ENCODE peak calls at places on chromosome 4, in five cellular contexts. Y is ovary, W is sigmoid colon, T is right lobe of liver, U is testis. F is an unnamed sample.

GRCh38 chr4:54661686-54662085 is 3.9 kb downstream of the KIT start:
- DNase-seq in U (no peak), Y (no peak), T (no peak), W (no peak), F (peak)

GRCh38 chr4:140697709-140698560 is 58.2 kb downstream of the TBC1D9 start:
- DNase-seq in W (no peak), U (no peak), Y (no peak), T (no peak), F (no peak)

GRCh38 chr4:48635310-48635709 is 144.8 kb downstream of the FRYL start:
- DNase-seq in Y (no peak), W (no peak), U (no peak), T (no peak), F (peak)

GRCh38 chr4:44493924-44494323 is 45.3 kb upstream of the KCTD8 start:
- DNase-seq in Y (no peak), T (no peak), U (no peak), W (no peak), F (no peak)

GRCh38 chr4:165288639-165289428 is 38.6 kb upstream of the MSMO1 start:
- DNase-seq in U (no peak), W (no peak), Y (no peak), T (no peak), F (no peak)

GRCh38 chr4:102639602-102640001 is 121.2 kb downstream of the MANBA start:
- DNase-seq in U (no peak), W (no peak), Y (no peak), T (no peak), F (no peak)

GRCh38 chr4:7156273-7157139 is 35.8 kb upstream of the SORCS2 start:
- DNase-seq in T (no peak), W (peak), Y (peak), U (peak), F (no peak)

GRCh38 chr4:54233697-54234496 is 4.8 kb downstream of the PDGFRA start:
- DNase-seq in U (peak), T (peak), Y (peak), W (peak), F (peak)

GRCh38 chr4:31089815-31090214 is 369.6 kb downstream of the PCDH7 start:
- DNase-seq in U (no peak), T (no peak), Y (no peak), W (no peak), F (no peak)

GRCh38 chr4:103754844-103755243 is 35.1 kb upstream of the TACR3 start:
- DNase-seq in Y (peak), U (no peak), T (no peak), W (no peak), F (no peak)
- TF ChIP-seq POLR2A in Y (no peak), U (no peak), T (no peak), W (no peak), F (no peak)

DNA sequence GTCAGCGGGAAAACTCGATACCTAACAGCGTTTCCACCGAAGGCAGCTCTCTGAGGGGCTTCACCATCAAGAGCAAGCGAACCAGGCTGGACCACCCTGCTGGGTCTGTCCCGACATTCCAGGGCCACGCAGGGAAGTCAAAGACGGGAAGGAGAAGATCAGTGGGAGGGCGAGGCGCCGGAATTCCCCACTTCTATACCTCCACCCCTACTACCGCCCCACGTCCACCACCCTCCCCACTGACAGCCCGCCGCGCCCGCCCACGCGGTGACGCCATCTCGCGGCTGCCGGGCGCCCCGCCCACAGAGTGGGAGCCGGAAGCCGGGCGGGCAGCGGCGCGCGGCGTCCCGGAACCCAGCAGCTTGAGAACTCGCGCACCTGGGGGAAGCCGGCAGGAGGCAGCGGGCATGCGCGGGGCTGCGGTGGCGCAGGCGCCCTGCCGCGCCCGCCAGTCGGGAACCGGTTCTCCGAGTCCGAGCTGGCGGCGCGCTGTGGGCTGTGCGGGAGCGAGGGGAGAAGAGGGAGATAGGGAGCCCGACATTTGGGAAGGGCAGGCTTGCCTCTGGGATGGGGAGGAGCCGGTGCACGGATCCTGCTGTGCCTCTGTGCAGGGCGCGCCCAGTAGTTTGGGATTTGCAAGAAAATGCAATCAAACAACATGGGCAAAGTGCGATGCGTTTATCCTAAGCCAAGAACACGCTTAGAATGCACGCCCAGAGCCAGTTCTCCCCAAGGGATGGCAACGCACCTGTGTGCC is 3.2 kb upstream of the STIM2 start:
- DNase-seq in U (peak), Y (peak), T (peak), W (peak), F (peak)
- TF ChIP-seq POLR2A in U (peak), Y (peak), T (peak), W (no peak), F (peak)

DNA sequence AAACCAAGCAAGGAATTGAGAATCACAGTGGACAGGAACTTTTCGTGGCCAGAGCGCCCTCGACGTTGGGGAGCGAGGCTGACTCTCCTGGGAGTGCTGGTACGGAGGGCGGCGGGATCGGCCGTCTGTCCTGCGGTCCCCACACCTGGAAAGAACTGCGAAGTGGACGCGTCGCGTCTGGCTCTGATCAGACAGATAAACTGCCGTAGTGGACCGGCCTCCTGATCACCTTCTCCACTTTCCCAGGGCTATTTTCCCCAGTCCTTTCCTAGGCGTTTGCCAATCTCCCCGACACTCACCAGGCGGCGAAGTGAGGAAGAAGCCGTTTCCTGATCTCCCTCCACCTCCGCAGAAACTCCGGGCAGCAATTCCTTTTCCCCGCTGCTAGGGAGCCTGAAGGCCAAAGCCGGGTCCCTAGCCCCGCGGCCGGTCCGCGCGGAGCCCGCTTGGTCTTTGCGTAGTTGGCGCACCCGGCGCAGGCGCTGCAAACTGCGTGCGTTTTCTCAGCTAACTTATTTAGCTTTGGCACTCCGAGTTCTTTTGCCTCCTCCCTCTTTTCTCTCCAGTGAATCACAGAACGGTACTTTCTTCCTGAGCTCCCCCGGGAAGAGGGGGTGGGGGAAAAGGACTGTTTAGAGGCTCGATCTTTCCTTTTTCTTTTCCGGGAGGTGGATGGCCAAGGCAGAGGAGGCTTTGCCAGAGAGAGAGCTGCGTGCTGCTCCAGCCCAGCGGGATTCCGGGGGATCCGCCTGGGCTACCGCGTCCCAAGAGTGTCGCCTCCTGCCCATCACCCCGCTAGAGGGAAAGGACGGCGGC is at the start of gene ARSJ:
- DNase-seq in U (peak), W (peak), Y (peak), T (peak), F (peak)
- TF ChIP-seq POLR2A in U (no peak), W (peak), Y (peak), T (peak), F (peak)

GRCh38 chr4:86531440-86531839 is 62.7 kb upstream of the PTPN13 start:
- DNase-seq in T (no peak), U (no peak), W (no peak), Y (no peak), F (no peak)

GRCh38 chr4:86532851-86533250 is 61.3 kb upstream of the PTPN13 start:
- DNase-seq in T (no peak), Y (no peak), W (no peak), U (no peak), F (no peak)

GRCh38 chr4:86529450-86529849 is 64.7 kb upstream of the PTPN13 start:
- DNase-seq in U (no peak), Y (no peak), T (no peak), W (no peak), F (no peak)

GRCh38 chr4:86536166-86536565 is 57.9 kb upstream of the PTPN13 start:
- DNase-seq in Y (no peak), U (no peak), W (no peak), T (no peak), F (no peak)

DNA sequence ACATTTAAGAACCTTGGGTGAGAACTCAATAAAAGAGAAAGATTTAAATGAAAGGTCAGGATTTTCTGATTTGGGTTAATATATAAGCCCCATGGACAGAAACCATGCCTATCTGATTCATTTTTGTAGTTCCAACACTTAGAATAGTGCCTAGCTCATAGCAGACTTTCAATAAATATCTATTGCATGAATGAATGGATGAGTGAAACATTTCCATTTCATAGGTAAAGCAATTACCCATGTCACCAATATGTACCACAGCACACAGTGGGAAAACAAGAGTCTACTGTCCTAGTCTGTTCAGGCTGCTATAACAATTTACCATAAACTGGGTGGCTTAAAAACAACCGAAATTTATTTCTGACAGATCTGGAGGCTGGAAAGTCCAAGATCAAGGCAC is 63.9 kb upstream of the PTPN13 start:
- DNase-seq in U (no peak), T (no peak), W (no peak), Y (no peak), F (no peak)
- TF ChIP-seq POLR2A in U (no peak), T (no peak), W (no peak), Y (no peak), F (no peak)

GRCh38 chr4:2745981-2746806 is 9.9 kb downstream of the TNIP2 start:
- DNase-seq in W (no peak), U (no peak), T (peak), Y (no peak), F (peak)
- TF ChIP-seq POLR2A in W (no peak), U (no peak), T (no peak), Y (no peak), F (no peak)

DNA sequence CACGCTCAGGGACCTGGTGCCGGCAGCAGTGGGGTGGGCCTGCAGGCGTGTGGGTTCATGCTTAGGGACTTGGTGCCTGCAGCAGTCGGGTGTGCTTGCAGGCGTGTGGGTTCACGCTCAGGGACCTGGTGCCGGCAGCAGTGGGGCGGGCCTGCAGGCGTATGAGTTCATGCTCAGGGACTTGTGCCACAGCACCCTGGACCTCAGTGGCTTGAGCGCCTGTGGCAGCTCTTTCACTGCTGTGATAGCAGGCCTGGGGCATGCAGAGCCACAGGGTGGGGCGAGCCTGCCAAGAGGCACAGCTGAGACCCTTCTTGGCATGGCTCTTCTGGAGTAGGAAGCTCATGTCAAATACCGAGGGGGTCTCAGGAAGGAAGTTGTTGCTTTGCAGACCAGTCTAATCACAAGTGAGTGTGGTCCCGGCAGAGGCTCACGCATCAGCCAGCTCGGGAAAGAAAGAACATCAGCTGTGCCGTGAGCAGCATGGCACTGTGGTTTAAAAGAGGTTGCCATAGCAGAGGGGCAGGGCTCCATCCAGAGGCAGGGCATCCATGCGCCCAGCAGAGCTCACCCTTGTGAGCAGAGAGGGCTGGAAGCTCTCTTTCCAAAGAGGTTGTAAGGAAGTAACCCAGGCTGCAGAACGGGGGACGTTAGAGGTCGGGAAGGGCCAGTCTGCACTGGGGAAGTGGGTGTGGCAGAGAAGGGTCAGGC is 21.0 kb downstream of the PIGG start:
- DNase-seq in U (no peak), T (no peak), Y (no peak), W (no peak), F (no peak)
- TF ChIP-seq POLR2A in U (no peak), T (no peak), Y (no peak), W (no peak), F (no peak)

DNA sequence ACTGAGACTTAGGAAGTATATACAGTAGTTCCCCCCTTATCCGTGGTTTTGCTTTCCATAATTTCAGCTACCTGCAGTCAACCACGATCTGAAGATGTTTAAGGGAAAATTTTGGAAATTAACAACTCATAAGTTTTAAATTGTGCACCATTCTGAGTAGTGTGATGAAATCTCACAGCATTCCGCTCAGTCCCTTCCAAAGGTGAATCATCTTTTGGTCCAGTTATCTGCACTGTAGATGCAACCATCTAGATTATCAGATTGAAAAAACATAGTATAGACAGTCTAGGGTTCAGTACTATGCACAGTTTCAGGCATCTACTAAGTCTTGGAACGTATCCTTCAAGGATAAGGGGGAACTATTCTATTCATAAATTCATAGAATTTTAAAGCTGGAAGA is 109.0 kb downstream of the ANXA3 start:
- DNase-seq in Y (no peak), W (no peak), T (no peak), U (no peak), F (no peak)
- TF ChIP-seq POLR2A in Y (no peak), W (no peak), T (no peak), U (no peak), F (no peak)

GRCh38 chr4:83115000-83115399 is 471 bp upstream of the PLAC8 start:
- DNase-seq in W (no peak), U (no peak), T (no peak), Y (no peak), F (no peak)

GRCh38 chr4:83115656-83116285 is 1.2 kb upstream of the PLAC8 start:
- DNase-seq in Y (no peak), T (no peak), W (no peak), U (no peak), F (no peak)

GRCh38 chr4:83112678-83113428 is 1.7 kb downstream of the PLAC8 start:
- DNase-seq in Y (no peak), T (no peak), W (no peak), U (no peak), F (peak)

GRCh38 chr4:83113429-83113786 is 1.1 kb downstream of the PLAC8 start:
- DNase-seq in T (no peak), W (no peak), Y (no peak), U (no peak), F (no peak)

DNA sequence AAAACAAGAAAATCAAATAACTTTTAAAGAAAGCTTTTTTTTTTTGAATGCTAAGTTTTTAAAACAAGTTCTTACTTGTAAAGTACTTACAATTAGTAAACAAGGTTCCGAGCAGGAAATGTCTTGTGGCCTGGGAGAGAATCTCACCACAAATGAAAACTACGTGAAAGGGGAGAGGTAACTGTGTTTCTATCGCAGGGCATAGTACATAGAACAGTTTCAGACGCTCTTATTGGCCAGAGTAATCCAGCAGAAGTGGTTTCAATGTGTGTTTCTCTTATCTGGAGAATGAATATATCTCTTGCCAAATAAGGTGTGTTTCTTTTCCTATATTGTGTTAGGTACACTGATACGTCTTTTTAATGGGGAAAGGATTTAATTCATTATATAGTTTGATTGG is at the start of gene PLAC8:
- DNase-seq in U (no peak), Y (no peak), W (no peak), T (no peak), F (no peak)
- TF ChIP-seq POLR2A in U (no peak), Y (no peak), W (no peak), T (peak), F (no peak)

GRCh38 chr4:3044812-3045499 is 29.4 kb downstream of the HTT-AS start:
- DNase-seq in U (no peak), T (no peak), Y (no peak), W (no peak), F (no peak)

GRCh38 chr4:3043272-3044020 is 30.9 kb downstream of the HTT-AS start:
- DNase-seq in Y (no peak), U (no peak), W (no peak), T (no peak), F (no peak)

GRCh38 chr4:3046149-3046548 is 28.2 kb downstream of the HTT-AS start:
- DNase-seq in Y (no peak), T (no peak), U (no peak), W (no peak), F (no peak)

GRCh38 chr4:3046623-3047022 is 27.7 kb downstream of the HTT-AS start:
- DNase-seq in Y (no peak), T (no peak), W (no peak), U (no peak), F (no peak)

GRCh38 chr4:3045500-3045850 is 28.9 kb downstream of the HTT-AS start:
- DNase-seq in Y (no peak), W (peak), T (peak), U (no peak), F (no peak)
- TF ChIP-seq POLR2A in Y (no peak), W (no peak), T (no peak), U (no peak), F (no peak)

F was measured in H54.